ENCODE peak calls at places on chromosome 2, in nine cellular contexts. R, K, F, Y, A, N, Q, S and W are unnamed samples.

GRCh38 chr2:69567909-69568300 is 75.6 kb downstream of the AAK1 start:
- DNase-seq in F (no peak), A (no peak), K (no peak), N (no peak), R (no peak), Y (no peak), Q (no peak), S (no peak), W (no peak)

GRCh38 chr2:62456721-62457539 is 49.1 kb downstream of the TMEM17 start:
- DNase-seq in A (peak; percentile 81), Q (peak; percentile 85), R (peak; percentile 74), K (peak; percentile 78), Y (peak; percentile 77), S (peak; percentile 93), F (peak; percentile 70), N (peak; percentile 71), W (peak; percentile 94)

GRCh38 chr2:237874585-237875161 is 15.2 kb downstream of the RAMP1 start:
- DNase-seq in A (peak; percentile 35), Q (peak; percentile 56), R (no peak), K (peak; percentile 76), Y (no peak), N (no peak), S (peak; percentile 51), F (no peak), W (peak; percentile 64)

GRCh38 chr2:232502901-232503791 is 15.5 kb upstream of the ECEL1 start:
- DNase-seq in F (peak; percentile 14), Y (peak; percentile 45), A (no peak), R (no peak), N (peak; percentile 60), K (peak; percentile 45), S (no peak), Q (peak; percentile 28), W (no peak)

GRCh38 chr2:234978466-234979203 is 26.8 kb downstream of the SH3BP4 start:
- DNase-seq in Q (no peak), N (no peak), K (peak; percentile 61), S (no peak), R (no peak), Y (peak; percentile 83), F (peak; percentile 54), A (no peak), W (no peak)

GRCh38 chr2:221676566-221677172 is 104.6 kb upstream of the EPHA4 start:
- DNase-seq in A (no peak), R (no peak), Y (no peak), Q (no peak), F (no peak), N (no peak), S (no peak), K (peak; percentile 59), W (no peak)

GRCh38 chr2:62180960-62181359 is 15.0 kb upstream of the B3GNT2 start:
- DNase-seq in F (no peak), R (no peak), K (no peak), S (peak; percentile 9), Q (no peak), N (no peak), A (no peak), Y (no peak), W (no peak)

GRCh38 chr2:74532222-74532621 is 2.5 kb downstream of the HTRA2 start:
- DNase-seq in S (no peak), N (no peak), K (peak; percentile 66), Y (no peak), F (no peak), R (no peak), A (no peak), Q (peak; percentile 55), W (no peak)

GRCh38 chr2:54590216-54590961 is 133.1 kb upstream of the EML6 start:
- DNase-seq in N (no peak), A (no peak), Y (no peak), Q (no peak), S (no peak), R (no peak), F (no peak), K (no peak), W (no peak)

GRCh38 chr2:96773922-96774321 is 13.2 kb downstream of the CNNM4 start:
- DNase-seq in K (no peak), Y (peak; percentile 33), N (no peak), Q (no peak), A (peak; percentile 70), R (no peak), S (peak; percentile 83), F (no peak), W (no peak)

GRCh38 chr2:120769787-120770120 is 34.1 kb downstream of the GLI2 start:
- DNase-seq in Q (no peak), S (peak; percentile 37), A (no peak), Y (no peak), F (no peak), R (peak; percentile 8), N (no peak), K (no peak), W (no peak)

GRCh38 chr2:22215517-22215916 is 1091.7 kb downstream of the TDRD15 start:
- DNase-seq in F (no peak), S (no peak), Y (no peak), K (no peak), R (no peak), Q (no peak), A (no peak), N (no peak), W (no peak)

GRCh38 chr2:192023006-192023405 is 171.7 kb downstream of the TMEFF2 start:
- DNase-seq in F (no peak), K (no peak), Y (no peak), N (no peak), R (no peak), S (no peak), A (no peak), Q (no peak), W (no peak)

GRCh38 chr2:68732533-68732932 is 2.1 kb upstream of the ARHGAP25 start:
- DNase-seq in Y (no peak), R (no peak), A (no peak), F (no peak), Q (no peak), N (peak; percentile 67), K (no peak), S (no peak), W (no peak)

GRCh38 chr2:219522111-219523030 is 8.1 kb downstream of the ASIC4 start:
- DNase-seq in A (no peak), R (no peak), Q (no peak), N (peak; percentile 59), F (no peak), Y (no peak), S (no peak), K (peak; percentile 64), W (no peak)

GRCh38 chr2:202278036-202278760 is 12.6 kb downstream of the NOP58 start:
- DNase-seq in S (no peak), N (no peak), Q (no peak), A (no peak), K (peak; percentile 66), R (no peak), Y (no peak), F (no peak), W (no peak)

GRCh38 chr2:238262496-238263122 is 22.8 kb upstream of the HES6 start:
- DNase-seq in Y (no peak), S (no peak), N (no peak), A (no peak), R (peak; percentile 6), Q (no peak), F (no peak), K (no peak), W (no peak)

GRCh38 chr2:129255610-129256313 is 723.7 kb upstream of the RAB6C start:
- DNase-seq in Q (no peak), R (no peak), A (no peak), Y (no peak), K (no peak), F (no peak), S (no peak), N (no peak), W (no peak)

DNA sequence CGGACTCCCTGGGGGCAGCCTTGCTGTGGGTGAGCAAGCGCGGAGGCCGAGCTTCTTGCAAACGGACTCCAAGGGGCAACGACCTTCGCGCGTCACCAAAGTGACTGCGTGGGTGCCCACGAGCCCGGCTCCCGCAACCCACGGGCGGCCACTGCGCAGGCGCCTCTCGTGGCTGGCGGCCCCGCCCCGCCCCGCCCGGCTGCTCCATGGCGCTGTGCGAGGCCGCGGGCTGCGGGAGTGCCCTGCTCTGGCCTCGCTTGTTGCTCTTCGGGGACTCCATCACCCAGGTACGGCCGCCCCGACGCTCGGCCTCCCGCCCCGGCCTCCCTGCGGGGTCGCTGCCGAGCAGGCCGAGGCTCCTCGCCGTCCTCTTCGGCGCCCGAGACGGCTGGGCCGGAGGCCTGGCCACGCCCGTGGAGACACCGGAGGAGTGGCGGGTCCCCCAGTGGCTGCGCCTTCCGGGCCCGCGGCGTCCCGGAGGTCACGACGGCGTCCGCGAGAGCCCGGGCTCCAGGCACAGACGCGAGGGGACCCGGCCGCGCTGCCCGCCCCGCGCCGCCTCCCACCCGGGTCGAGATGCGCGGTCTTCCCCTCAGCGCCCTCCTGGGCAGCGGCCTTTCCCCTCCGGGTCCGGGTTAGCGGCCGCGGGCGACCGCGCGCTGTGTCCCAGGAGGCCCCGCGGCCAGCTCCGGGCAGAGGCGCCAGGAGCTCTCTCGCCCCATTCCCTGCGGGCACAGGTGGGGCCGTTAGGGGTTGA is at the start of gene IAH1:
- DNase-seq in R (peak; percentile 81), N (peak; percentile 69), Q (peak; percentile 75), A (peak; percentile 84), F (peak; percentile 71), Y (peak; percentile 63), S (peak; percentile 93), K (no peak), W (peak; percentile 89)
- TF ChIP-seq POLR2A in R (no peak), N (no peak), Q (peak; percentile 83), A (peak; percentile 53), F (no peak), Y (no peak), S (no peak), K (peak; percentile 15), W (no peak)

GRCh38 chr2:230748087-230748486 is 35.4 kb downstream of the CAB39 start:
- DNase-seq in R (no peak), Y (no peak), F (no peak), Q (no peak), N (no peak), K (no peak), A (no peak), S (no peak), W (no peak)
- TF ChIP-seq CTCF in R (no peak), Y (no peak), F (no peak), Q (no peak), N (no peak), K (no peak), A (no peak), S (no peak), W (no peak)

DNA sequence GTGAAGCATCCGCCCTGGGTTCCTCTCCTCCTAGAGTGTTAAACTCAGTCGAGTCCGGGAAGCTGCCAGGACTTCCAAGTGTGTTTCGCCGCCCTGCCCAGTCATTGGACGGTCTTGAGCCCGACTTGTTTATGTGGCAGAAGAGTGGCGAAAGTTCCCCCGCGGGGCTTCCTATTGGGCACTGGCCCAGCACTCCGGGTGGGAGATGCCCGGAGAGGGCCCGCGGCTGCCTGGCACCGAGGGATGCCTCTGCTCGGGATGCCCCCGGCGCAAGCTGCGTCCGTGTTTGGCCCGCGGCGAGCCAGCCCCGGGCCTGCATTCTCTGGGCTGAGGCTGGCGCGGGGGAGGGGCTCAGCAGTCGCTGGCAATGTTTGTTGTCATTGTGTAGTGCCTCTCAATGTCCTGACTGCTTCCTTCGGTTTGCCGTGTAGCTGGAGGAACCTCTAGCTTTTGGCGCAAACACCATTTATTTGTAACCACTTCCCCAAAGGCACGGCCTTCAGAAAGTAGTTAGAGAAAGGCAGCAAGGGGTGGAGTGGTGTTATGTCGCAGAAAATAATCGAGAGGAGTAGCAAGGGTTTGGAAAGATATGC is 1.2 kb downstream of the CYBRD1 start:
- DNase-seq in R (peak; percentile 87), S (peak; percentile 87), A (peak; percentile 82), Y (peak; percentile 63), K (peak; percentile 76), N (peak; percentile 83), F (peak; percentile 71), Q (peak; percentile 46), W (peak; percentile 96)
- H3K4me3 ChIP-seq in R (peak overlapping the region; percentile 97), S (peak overlapping the region; percentile 77), A (peak overlapping the region; percentile 55), Y (peak overlapping the region; percentile 94), K (peak overlapping the region; percentile 96), N (peak overlapping the region; percentile 82), F (peak overlapping the region; percentile 83), Q (peak overlapping the region; percentile 79), W (peak overlapping the region; percentile 93)

GRCh38 chr2:241636983-241637232 is at the start of gene THAP4:
- DNase-seq in N (peak; percentile 54), K (no peak), Y (peak; percentile 74), R (peak; percentile 81), Q (no peak), A (peak; percentile 73), F (peak; percentile 72), S (peak; percentile 93), W (no peak)
- TF ChIP-seq POLR2A in N (no peak), K (no peak), Y (no peak), R (no peak), Q (peak; percentile 64), A (peak; percentile 43), F (no peak), S (no peak), W (no peak)